ENCODE peak calls at places on chromosomes 3 and 15, in six cellular contexts. G, T, S, I, D and C are unnamed samples.
A peak's percentile ranks its signal among the peaks of the same experiment; 100 is the strongest.

GRCh38 chr3:157231071-157231470 is 71.1 kb upstream of the CCNL1 start:
- DNase-seq in G (peak; percentile 87), T (no peak), S (no peak), I (no peak), D (no peak), C (no peak)

GRCh38 chr15:77821188-77821958 is 188.7 kb upstream of the LINGO1 start:
- DNase-seq in G (peak; percentile 79), T (peak; percentile 54), S (peak; percentile 91), I (peak; percentile 90), D (no peak), C (no peak)

GRCh38 chr15:56991017-56991416 is 72.6 kb downstream of the TCF12 start:
- DNase-seq in G (no peak), T (no peak), S (no peak), I (no peak), D (no peak), C (no peak)

GRCh38 chr3:81419196-81419595 is 342.2 kb downstream of the GBE1 start:
- DNase-seq in G (peak; percentile 55), T (peak; percentile 46), S (no peak), I (no peak), D (no peak), C (no peak)

GRCh38 chr3:59261009-59261408 is 211.2 kb upstream of the CFAP20DC start:
- DNase-seq in G (no peak), T (no peak), S (no peak), I (no peak), D (no peak), C (no peak)

GRCh38 chr3:3196148-3196861 is 16.8 kb upstream of the CRBN start:
- DNase-seq in G (peak; percentile 25), T (no peak), S (peak; percentile 13), I (peak; percentile 45), D (no peak), C (no peak)

GRCh38 chr3:134650431-134651346 is at the start of gene KY:
- DNase-seq in G (peak; percentile 79), T (peak; percentile 28), S (peak; percentile 89), I (peak; percentile 69), D (peak; percentile 78), C (peak; percentile 53)

GRCh38 chr15:48963524-48964113 is at the start of gene SHC4:
- DNase-seq in G (peak; percentile 92), T (peak; percentile 90), S (peak; percentile 80), I (peak; percentile 82), D (peak; percentile 78), C (peak; percentile 53)

GRCh38 chr3:97958396-97958795 is 13.8 kb downstream of the RIOX2 start:
- DNase-seq in G (no peak), T (no peak), S (no peak), I (no peak), D (no peak), C (no peak)

GRCh38 chr15:40755821-40756220 is 767 bp upstream of the RMDN3 start:
- DNase-seq in G (no peak), T (no peak), S (no peak), I (peak; percentile 48), D (peak; percentile 32), C (no peak)
- H3K4me3 ChIP-seq in G (peak overlapping the region; percentile 99), T (no peak overlapping the region), S (no peak overlapping the region), I (peak overlapping the region; percentile 94), D (peak overlapping the region; percentile 91), C (peak overlapping the region; percentile 70)

GRCh38 chr15:70222632-70223031 is 124.9 kb upstream of the TLE3 start:
- DNase-seq in G (no peak), T (no peak), S (no peak), I (no peak), D (no peak), C (no peak)

GRCh38 chr15:70217246-70218160 is 119.8 kb upstream of the TLE3 start:
- DNase-seq in G (no peak), T (no peak), S (peak; percentile 8), I (no peak), D (no peak), C (no peak)

GRCh38 chr15:70215951-70216350 is 118.2 kb upstream of the TLE3 start:
- DNase-seq in G (no peak), T (no peak), S (peak; percentile 20), I (no peak), D (no peak), C (no peak)

GRCh38 chr15:70220444-70220937 is 122.8 kb upstream of the TLE3 start:
- DNase-seq in G (no peak), T (no peak), S (no peak), I (no peak), D (no peak), C (no peak)

DNA sequence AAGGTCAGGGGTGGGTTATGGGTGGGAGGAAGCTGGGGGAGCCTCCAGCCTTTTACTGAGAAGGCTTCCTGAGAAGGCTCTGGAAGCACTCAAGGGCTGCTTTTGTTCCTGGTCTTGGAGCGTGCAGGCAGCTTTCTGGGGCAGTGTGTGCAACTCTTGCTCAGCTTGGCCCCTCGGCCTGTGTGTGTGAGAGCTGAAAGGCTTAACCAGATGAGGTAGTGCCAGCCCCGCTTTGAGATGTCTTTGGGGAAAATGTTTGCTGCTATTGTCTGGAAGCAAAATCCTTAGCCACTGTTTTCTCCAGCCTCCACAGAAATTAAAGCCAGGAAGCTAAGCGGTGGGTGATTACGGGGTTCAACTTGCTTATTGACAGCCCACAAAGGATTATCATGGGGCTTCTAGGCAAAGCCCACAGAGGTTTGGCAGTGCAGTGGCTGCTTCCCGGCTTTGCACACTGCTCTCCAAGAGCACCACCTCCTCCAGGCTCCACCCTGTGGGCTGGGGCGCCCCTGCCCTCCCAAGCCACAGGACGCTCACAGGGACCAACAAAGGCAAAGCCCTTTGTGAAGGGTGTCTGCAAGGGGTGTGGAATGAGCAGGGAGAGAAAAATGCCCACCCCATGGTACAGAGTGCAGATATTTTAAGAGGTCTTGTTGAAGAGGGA is 121.7 kb upstream of the TLE3 start:
- DNase-seq in G (no peak), T (no peak), S (peak; percentile 57), I (no peak), D (no peak), C (no peak)
- H3K4me3 ChIP-seq in G (no peak overlapping the region), T (no peak overlapping the region), S (no peak overlapping the region), I (no peak overlapping the region), D (no peak overlapping the region), C (no peak overlapping the region)

GRCh38 chr3:13419356-13420050 is 619 bp downstream of the NUP210 start:
- DNase-seq in G (peak; percentile 22), T (no peak), S (peak; percentile 91), I (peak; percentile 49), D (peak; percentile 71), C (peak; percentile 92)
- H3K4me3 ChIP-seq in G (no peak overlapping the region), T (no peak overlapping the region), S (peak overlapping the region; percentile 79), I (peak overlapping the region; percentile 54), D (peak overlapping the region; percentile 77), C (peak overlapping the region; percentile 58)

GRCh38 chr3:137768021-137768360 is 3.9 kb downstream of the SOX14 start:
- DNase-seq in G (no peak), T (no peak), S (peak; percentile 60), I (no peak), D (peak; percentile 26), C (no peak)

GRCh38 chr3:137769321-137770065 is 5.4 kb downstream of the SOX14 start:
- DNase-seq in G (no peak), T (no peak), S (peak; percentile 37), I (no peak), D (no peak), C (peak; percentile 31)

GRCh38 chr3:137767146-137768020 is 3.3 kb downstream of the SOX14 start:
- DNase-seq in G (no peak), T (no peak), S (peak; percentile 86), I (peak; percentile 75), D (no peak), C (no peak)

GRCh38 chr3:137770066-137770805 is 6.1 kb downstream of the SOX14 start:
- DNase-seq in G (no peak), T (no peak), S (peak; percentile 55), I (no peak), D (peak; percentile 34), C (peak; percentile 62)

GRCh38 chr3:137768361-137769320 is 4.5 kb downstream of the SOX14 start:
- DNase-seq in G (peak; percentile 28), T (no peak), S (peak; percentile 71), I (no peak), D (peak; percentile 41), C (no peak)
- H3K4me3 ChIP-seq in G (peak overlapping the region; percentile 64), T (peak overlapping the region; percentile 6), S (peak overlapping the region; percentile 18), I (no peak overlapping the region), D (peak overlapping the region; percentile 51), C (peak overlapping the region; percentile 28)

GRCh38 chr15:69082556-69082955 is 68.1 kb downstream of the NOX5 start:
- DNase-seq in G (no peak), T (no peak), S (no peak), I (no peak), D (no peak), C (no peak)
- H3K4me3 ChIP-seq in G (no peak overlapping the region), T (no peak overlapping the region), S (no peak overlapping the region), I (no peak overlapping the region), D (no peak overlapping the region), C (no peak overlapping the region)

GRCh38 chr3:39358302-39358701 is 24.9 kb upstream of the SLC25A38 start:
- DNase-seq in G (no peak), T (no peak), S (no peak), I (no peak), D (no peak), C (no peak)
- H3K4me3 ChIP-seq in G (no peak overlapping the region), T (no peak overlapping the region), S (no peak overlapping the region), I (no peak overlapping the region), D (no peak overlapping the region), C (no peak overlapping the region)

GRCh38 chr15:28886431-28887343 is 913 bp downstream of the APBA2 start:
- DNase-seq in G (no peak), T (no peak), S (peak; percentile 71), I (peak; percentile 22), D (no peak), C (no peak)
- H3K4me3 ChIP-seq in G (peak overlapping the region; percentile 52), T (peak overlapping the region; percentile 58), S (peak overlapping the region; percentile 56), I (peak overlapping the region; percentile 52), D (peak overlapping the region; percentile 55), C (peak overlapping the region; percentile 35)